ENCODE peak calls at places on chromosomes 1 and 21, in nine cellular contexts. H, J, N, I, O, Z, A, U and S are unnamed samples.

GRCh38 chr1:119878171-119878570 is 18.1 kb downstream of the ADAM30 start:
- DNase-seq in H (no peak), O (no peak), U (no peak), Z (no peak), N (no peak), J (no peak), I (no peak), A (no peak), S (no peak)

GRCh38 chr21:41478319-41479177 is 29.4 kb downstream of the TMPRSS2 start:
- DNase-seq in N (peak; percentile 18), O (no peak), J (no peak), U (no peak), A (no peak), Z (no peak), H (no peak), I (no peak), S (no peak)

GRCh38 chr1:85295006-85295431 is 18.6 kb upstream of the BCL10 start:
- DNase-seq in I (peak; percentile 58), A (peak; percentile 49), U (no peak), Z (peak; percentile 98), N (peak; percentile 80), H (peak; percentile 75), J (no peak), O (no peak), S (no peak)

GRCh38 chr1:44282704-44283426 is 69.6 kb downstream of the DMAP1 start:
- DNase-seq in N (no peak), J (no peak), Z (no peak), I (no peak), H (no peak), A (no peak), O (no peak), U (no peak), S (no peak)

GRCh38 chr1:225260319-225260718 is 167.5 kb downstream of the LBR start:
- DNase-seq in A (no peak), H (no peak), O (no peak), N (no peak), Z (no peak), J (no peak), U (no peak), I (no peak), S (no peak)

GRCh38 chr1:43007377-43008105 is 48.9 kb upstream of the SLC2A1 start:
- DNase-seq in O (no peak), Z (peak; percentile 34), H (no peak), I (no peak), J (no peak), A (no peak), N (no peak), U (peak; percentile 92), S (no peak)

GRCh38 chr1:10980094-10980577 is 32.3 kb upstream of the TARDBP start:
- DNase-seq in O (peak; percentile 46), J (no peak), U (peak; percentile 97), N (peak; percentile 64), I (peak; percentile 31), A (peak; percentile 33), Z (peak; percentile 57), H (peak; percentile 75), S (peak; percentile 45)

GRCh38 chr1:167666416-167666815 is 36.4 kb downstream of the RCSD1 start:
- DNase-seq in H (peak; percentile 52), Z (peak; percentile 57), O (no peak), A (peak; percentile 93), U (no peak), N (peak; percentile 32), I (peak; percentile 45), J (no peak), S (no peak)

GRCh38 chr1:111778066-111778465 is 22.4 kb downstream of the DDX20 start:
- DNase-seq in H (no peak), U (no peak), I (no peak), J (no peak), N (no peak), O (no peak), Z (no peak), A (no peak), S (no peak)

GRCh38 chr1:21072721-21073120 is 104.0 kb downstream of the EIF4G3 start:
- DNase-seq in J (no peak), O (no peak), N (peak; percentile 75), H (peak; percentile 63), Z (no peak), I (peak; percentile 82), A (peak; percentile 50), U (no peak), S (no peak)

GRCh38 chr1:202571719-202572339 is 138.4 kb downstream of the SYT2 start:
- DNase-seq in A (peak; percentile 61), U (peak; percentile 66), I (peak; percentile 59), O (no peak), H (peak; percentile 51), J (peak; percentile 53), N (no peak), Z (peak; percentile 43), S (no peak)

GRCh38 chr1:198328458-198329032 is 171.7 kb downstream of the NEK7 start:
- DNase-seq in H (no peak), O (no peak), J (no peak), I (no peak), N (no peak), A (no peak), U (no peak), Z (no peak), S (no peak)

GRCh38 chr1:184890539-184890973 is 83.8 kb downstream of the NIBAN1 start:
- DNase-seq in O (no peak), U (no peak), H (peak; percentile 46), J (no peak), Z (no peak), N (peak; percentile 60), I (peak; percentile 28), A (peak; percentile 32), S (no peak)

GRCh38 chr1:89254658-89255287 is 17.9 kb downstream of the GBP5 start:
- DNase-seq in Z (peak; percentile 39), A (no peak), U (no peak), J (no peak), I (no peak), O (no peak), H (no peak), N (no peak), S (no peak)

GRCh38 chr1:9135145-9135836 is 6.4 kb upstream of the GPR157 start:
- DNase-seq in N (no peak), U (no peak), H (no peak), Z (no peak), O (no peak), I (no peak), A (no peak), J (no peak), S (no peak)

DNA sequence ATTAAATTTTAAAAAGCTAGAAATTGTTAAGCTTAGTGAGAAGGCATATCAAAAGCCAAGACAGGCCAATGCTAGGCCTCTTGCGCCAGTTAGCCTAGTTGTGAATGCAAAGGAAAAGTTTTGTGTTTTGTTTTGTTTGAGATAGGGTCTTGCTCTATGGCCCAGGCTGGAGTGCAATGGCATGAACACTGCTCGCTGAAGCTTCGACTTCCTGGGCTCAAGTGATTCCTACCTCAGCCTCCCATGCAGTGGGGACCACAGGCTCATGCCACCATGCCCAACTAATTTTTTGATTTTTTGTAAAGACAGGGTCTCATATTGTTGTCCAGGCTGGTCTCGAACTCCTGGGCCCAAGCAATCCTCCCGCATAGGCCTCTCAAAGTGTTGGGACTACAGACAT is 40.3 kb downstream of the TRIM33 start:
- DNase-seq in I (no peak), O (no peak), U (no peak), A (no peak), H (no peak), J (no peak), N (no peak), Z (no peak), S (no peak)
- TF ChIP-seq CTCF in I (no peak), O (no peak), U (no peak), A (no peak), H (no peak), J (no peak), N (no peak), Z (no peak), S (no peak)

DNA sequence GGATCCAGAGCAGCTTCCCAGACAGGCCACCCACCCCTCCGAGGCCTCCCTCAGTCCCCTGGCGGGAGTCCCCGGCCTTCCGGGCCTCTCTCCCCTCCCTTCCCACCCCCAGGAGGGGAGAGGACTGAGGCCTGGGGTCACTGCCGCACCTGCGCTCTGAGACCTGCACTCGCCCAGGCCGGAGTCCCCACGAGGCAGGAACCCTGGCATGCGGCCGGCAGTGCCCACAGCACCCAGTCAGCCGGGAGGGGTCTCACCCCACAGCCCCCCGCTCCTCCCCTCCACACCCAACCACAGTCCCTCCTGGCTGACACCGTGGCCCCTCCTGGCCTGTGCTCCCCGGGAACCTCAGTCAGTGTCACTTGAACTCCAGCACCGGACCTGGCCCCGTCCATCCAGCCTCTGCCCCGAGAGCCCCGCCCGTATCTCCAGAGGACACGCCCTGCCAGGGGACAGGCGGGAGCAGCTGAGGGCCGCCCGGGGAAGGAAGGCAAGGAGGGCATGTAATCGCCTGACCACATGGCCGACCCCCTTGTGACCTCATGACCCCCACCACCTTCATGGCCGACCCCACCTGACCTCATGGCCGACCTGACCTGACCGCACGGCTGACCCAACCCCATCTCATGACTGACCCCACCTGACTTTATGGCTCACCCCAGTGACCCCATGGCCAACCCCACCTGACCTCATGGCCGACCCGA is 28.7 kb upstream of the TTLL10 start:
- DNase-seq in U (no peak), Z (no peak), H (no peak), N (no peak), O (no peak), I (no peak), J (no peak), A (no peak), S (no peak)
- TF ChIP-seq CTCF in U (no peak), Z (no peak), H (no peak), N (no peak), O (no peak), I (no peak), J (no peak), A (no peak), S (no peak)

GRCh38 chr1:208042041-208042615 is 131.2 kb upstream of the CD34 start:
- DNase-seq in H (no peak), N (no peak), O (no peak), I (no peak), J (no peak), Z (no peak), A (no peak), U (no peak), S (no peak)

GRCh38 chr1:208042868-208043267 is 131.9 kb upstream of the CD34 start:
- DNase-seq in H (no peak), U (no peak), O (no peak), A (no peak), J (no peak), N (no peak), I (no peak), Z (no peak), S (no peak)

GRCh38 chr1:208039536-208040332 is 128.8 kb upstream of the CD34 start:
- DNase-seq in Z (no peak), I (no peak), H (no peak), N (no peak), O (no peak), A (no peak), U (no peak), J (no peak), S (no peak)

GRCh38 chr1:208041505-208041904 is 130.6 kb upstream of the CD34 start:
- DNase-seq in O (no peak), N (no peak), J (no peak), Z (no peak), I (no peak), H (no peak), A (no peak), U (no peak), S (no peak)

GRCh38 chr1:208040714-208041393 is 129.9 kb upstream of the CD34 start:
- DNase-seq in Z (no peak), U (peak; percentile 80), J (no peak), I (no peak), A (no peak), N (no peak), O (no peak), H (no peak), S (no peak)
- TF ChIP-seq CTCF in Z (no peak), U (no peak), J (no peak), I (no peak), A (no peak), N (no peak), O (no peak), H (no peak), S (no peak)

GRCh38 chr1:156359973-156360372 is 9.0 kb upstream of the RHBG start:
- DNase-seq in A (peak; percentile 74), H (peak; percentile 15), J (no peak), I (peak; percentile 43), Z (peak; percentile 32), N (no peak), U (peak; percentile 64), O (no peak), S (no peak)
- TF ChIP-seq CTCF in A (peak; percentile 68), H (peak; percentile 45), J (no peak), I (peak; percentile 52), Z (peak; percentile 48), N (peak; percentile 21), U (peak; percentile 51), O (no peak), S (no peak)